ENCODE peak calls at places on chromosomes 12 and 14, in six cellular contexts. E is RPMI7951; P is effector memory CD4-positive, alpha-beta T cell; B is psoas muscle; R is pulmonary artery endothelial cell; V is NCI-H1105 treated with DMSO at 0.1 percent for 48 hours. G is an unnamed sample.

GRCh38 chr12:3137268-3137761 is 60.1 kb downstream of the TSPAN9 start:
- DNase-seq in B (peak), E (peak), V (no peak), R (no peak), P (no peak), G (peak)

GRCh38 chr12:123265851-123266678 is 5.6 kb downstream of the CDK2AP1 start:
- DNase-seq in B (no peak), P (no peak), R (no peak), E (no peak), V (no peak), G (no peak)

GRCh38 chr12:8887285-8887715 is 27.0 kb upstream of the PHC1 start:
- DNase-seq in V (no peak), E (no peak), B (no peak), R (no peak), P (no peak), G (no peak)

GRCh38 chr14:68309631-68310030 is 483.2 kb downstream of the ZFP36L1 start:
- DNase-seq in V (peak), R (peak), B (no peak), P (no peak), E (peak), G (no peak)

GRCh38 chr12:115916910-115917668 is 360.4 kb downstream of the MED13L start:
- DNase-seq in P (peak), E (no peak), B (peak), R (no peak), V (peak), G (peak)

GRCh38 chr12:54561164-54561563 is 11.8 kb downstream of the PDE1B start:
- DNase-seq in V (no peak), E (no peak), R (no peak), P (no peak), B (no peak), G (no peak)

GRCh38 chr14:59283380-59283779 is 94.9 kb downstream of the DAAM1 start:
- DNase-seq in V (no peak), R (no peak), B (no peak), P (no peak), E (no peak), G (no peak)

GRCh38 chr12:69007166-69007857 is 74.3 kb upstream of the CPM start:
- DNase-seq in E (peak), V (peak), B (no peak), R (no peak), P (no peak), G (no peak)

GRCh38 chr12:32312049-32312670 is 87.2 kb upstream of the FGD4 start:
- DNase-seq in P (no peak), E (peak), R (peak), B (no peak), V (peak), G (no peak)

GRCh38 chr14:36646664-36647416 is 14.8 kb upstream of the PAX9 start:
- DNase-seq in V (no peak), B (peak), E (no peak), R (no peak), P (no peak), G (no peak)

GRCh38 chr14:55780156-55780946 is 200.3 kb downstream of the KTN1 start:
- DNase-seq in R (no peak), E (no peak), V (no peak), B (peak), P (no peak), G (no peak)

G was measured in glutamatergic neuron.